ENCODE peak calls at places on chromosomes 12 and 14, in nine cellular contexts. Z, I, O, A, H, E, P, S and J are unnamed samples.

GRCh38 chr12:93468008-93468371 is 676 bp downstream of the MRPL42 start:
- DNase-seq in Z (no peak), I (no peak), O (no peak), A (no peak), H (no peak), E (no peak), P (no peak), S (no peak), J (no peak)

GRCh38 chr12:71011261-71011660 is 90.7 kb upstream of the PTPRR start:
- DNase-seq in Z (no peak), I (peak; percentile 21), O (no peak), A (no peak), H (no peak), E (no peak), P (no peak), S (no peak), J (no peak)

GRCh38 chr14:23805761-23806160 is 147.8 kb upstream of the DHRS4 start:
- DNase-seq in Z (no peak), I (no peak), O (no peak), A (no peak), H (no peak), E (no peak), P (no peak), S (no peak), J (no peak)

GRCh38 chr14:25121342-25122129 is 71.6 kb upstream of the STXBP6 start:
- DNase-seq in Z (no peak), I (no peak), O (no peak), A (no peak), H (no peak), E (no peak), P (no peak), S (peak; percentile 7), J (no peak)

GRCh38 chr12:7322599-7322998 is 18.7 kb downstream of the ACSM4 start:
- DNase-seq in Z (no peak), I (no peak), O (no peak), A (no peak), H (no peak), E (no peak), P (no peak), S (no peak), J (no peak)

GRCh38 chr14:85934123-85934885 is 404.4 kb downstream of the FLRT2 start:
- DNase-seq in Z (no peak), I (no peak), O (no peak), A (peak; percentile 23), H (peak; percentile 17), E (peak; percentile 13), P (peak; percentile 47), S (no peak), J (peak; percentile 1)

GRCh38 chr14:69573841-69574265 is 818 bp downstream of the CCDC177 start:
- DNase-seq in Z (no peak), I (no peak), O (no peak), A (no peak), H (no peak), E (no peak), P (no peak), S (no peak), J (no peak)

GRCh38 chr12:102535306-102535705 is 54.9 kb upstream of the IGF1 start:
- DNase-seq in Z (no peak), I (no peak), O (no peak), A (no peak), H (no peak), E (no peak), P (no peak), S (no peak), J (no peak)

GRCh38 chr14:101119830-101120571 is 216.5 kb upstream of the RTL1 start:
- DNase-seq in Z (no peak), I (no peak), O (no peak), A (no peak), H (peak; percentile 13), E (no peak), P (no peak), S (no peak), J (no peak)

GRCh38 chr12:132199526-132200319 is 55.5 kb downstream of the NOC4L start:
- DNase-seq in Z (no peak), I (no peak), O (no peak), A (no peak), H (no peak), E (no peak), P (no peak), S (no peak), J (no peak)

GRCh38 chr12:52539024-52539820 is 13.7 kb downstream of the KRT71 start:
- DNase-seq in Z (no peak), I (no peak), O (peak; percentile 6), A (no peak), H (no peak), E (peak; percentile 69), P (no peak), S (peak; percentile 54), J (peak; percentile 86)

GRCh38 chr14:70886421-70887206 is 20.6 kb upstream of the PCNX1 start:
- DNase-seq in Z (no peak), I (no peak), O (no peak), A (peak; percentile 63), H (no peak), E (no peak), P (no peak), S (no peak), J (no peak)

GRCh38 chr14:95645016-95645996 is 40.9 kb upstream of the TCL1B start:
- DNase-seq in Z (no peak), I (no peak), O (no peak), A (no peak), H (no peak), E (no peak), P (no peak), S (no peak), J (no peak)

GRCh38 chr12:10012630-10013330 is 2.4 kb downstream of the CLEC12B start:
- DNase-seq in Z (no peak), I (no peak), O (no peak), A (no peak), H (no peak), E (no peak), P (no peak), S (no peak), J (no peak)

GRCh38 chr14:102949801-102950451 is 27.5 kb downstream of the AMN start:
- DNase-seq in Z (no peak), I (no peak), O (no peak), A (no peak), H (no peak), E (no peak), P (no peak), S (no peak), J (no peak)

GRCh38 chr12:120498870-120499515 is 3.1 kb downstream of the DYNLL1 start:
- DNase-seq in Z (no peak), I (no peak), O (no peak), A (no peak), H (no peak), E (no peak), P (no peak), S (no peak), J (no peak)

GRCh38 chr12:1630081-1630826 is 1.2 kb downstream of the WNT5B start:
- DNase-seq in Z (peak; percentile 73), I (no peak), O (no peak), A (peak; percentile 59), H (peak; percentile 54), E (peak; percentile 37), P (peak; percentile 60), S (no peak), J (no peak)

GRCh38 chr14:77084991-77085390 is 13.1 kb upstream of the CIPC start:
- DNase-seq in Z (no peak), I (no peak), O (no peak), A (no peak), H (no peak), E (no peak), P (no peak), S (no peak), J (no peak)

GRCh38 chr12:53231859-53232640 is at the start of gene RARG:
- DNase-seq in Z (peak; percentile 86), I (no peak), O (no peak), A (peak; percentile 71), H (peak; percentile 68), E (peak; percentile 87), P (peak; percentile 73), S (no peak), J (peak; percentile 88)

GRCh38 chr12:94265521-94265920 is 117.1 kb downstream of the PLXNC1 start:
- DNase-seq in Z (no peak), I (no peak), O (no peak), A (no peak), H (no peak), E (no peak), P (no peak), S (no peak), J (no peak)

GRCh38 chr14:95818581-95818980 is 58.1 kb upstream of the TUNAR start:
- DNase-seq in Z (no peak), I (no peak), O (no peak), A (no peak), H (no peak), E (no peak), P (no peak), S (no peak), J (no peak)

DNA sequence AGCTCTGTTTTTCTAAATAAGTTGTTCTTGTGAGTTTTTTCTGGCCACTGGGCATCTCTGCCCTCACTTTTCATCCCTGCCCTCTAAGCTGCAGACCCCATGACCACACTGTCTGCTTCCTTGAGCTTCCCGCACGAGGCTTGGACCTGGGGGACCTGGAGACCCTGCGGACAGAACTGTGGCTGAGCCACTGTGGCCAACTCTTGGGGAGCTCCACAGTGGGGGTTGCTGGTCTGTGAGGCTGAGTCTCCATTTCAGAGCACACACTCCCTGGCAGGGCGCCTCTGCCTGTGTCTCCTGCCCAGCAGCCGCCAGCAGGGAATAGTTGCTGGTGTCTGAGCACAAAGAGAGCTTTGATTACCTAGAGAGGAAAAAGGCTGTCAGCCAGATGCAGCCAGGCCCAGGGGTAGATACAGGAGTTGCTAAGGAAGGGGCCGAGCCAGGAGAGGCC is 13.1 kb upstream of the RIN3 start:
- DNase-seq in Z (no peak), I (no peak), O (no peak), A (no peak), H (no peak), E (no peak), P (no peak), S (no peak), J (no peak)
- TF ChIP-seq CTCF in Z (no peak), I (no peak), O (no peak), A (no peak), H (no peak), E (no peak), P (no peak), S (no peak), J (no peak)

GRCh38 chr14:22614240-22614799 is 16.2 kb downstream of the ABHD4 start:
- DNase-seq in Z (no peak), I (peak; percentile 94), O (peak; percentile 84), A (no peak), H (no peak), E (peak; percentile 81), P (no peak), S (peak; percentile 99), J (peak; percentile 94)
- H3K27ac ChIP-seq in Z (peak overlapping the region; percentile 21), I (peak overlapping the region; percentile 89), O (peak overlapping the region; percentile 82), A (no peak overlapping the region), H (no peak overlapping the region), E (peak overlapping the region; percentile 71), P (peak overlapping the region; percentile 43), S (no peak overlapping the region), J (peak overlapping the region; percentile 89)

GRCh38 chr12:39503445-39503844 is 60.5 kb upstream of the KIF21A start:
- DNase-seq in Z (no peak), I (peak; percentile 2), O (no peak), A (no peak), H (no peak), E (peak; percentile 38), P (no peak), S (peak; percentile 50), J (peak; percentile 72)
- TF ChIP-seq CTCF in Z (no peak), I (peak; percentile 44), O (no peak), A (no peak), H (no peak), E (no peak), P (no peak), S (peak; percentile 72), J (peak; percentile 8)

GRCh38 chr12:116133149-116133548 is 144.3 kb downstream of the MED13L start:
- DNase-seq in Z (no peak), I (no peak), O (no peak), A (no peak), H (no peak), E (no peak), P (no peak), S (no peak), J (no peak)
- H3K27ac ChIP-seq in Z (no peak overlapping the region), I (no peak overlapping the region), O (no peak overlapping the region), A (no peak overlapping the region), H (no peak overlapping the region), E (no peak overlapping the region), P (no peak overlapping the region), S (no peak overlapping the region), J (peak overlapping the region; percentile 62)